ENCODE peak calls at places on chromosomes 2 and 18, in four cellular contexts. P, I, F and W are unnamed samples. For H3K9me3, the result is how much of the 10 kb centered on the place peaks cover.

GRCh38 chr18:36770315-36770946 is 58.4 kb downstream of the TPGS2 start:
- DNase-seq in I (no peak), F (no peak), P (no peak), W (no peak)

GRCh38 chr2:20955277-20956026 is 88.4 kb downstream of the APOB start:
- DNase-seq in F (no peak), I (peak), P (no peak), W (no peak)

GRCh38 chr18:61939032-61939674 is 46.3 kb upstream of the RNF152 start:
- DNase-seq in I (no peak), P (no peak), F (no peak), W (no peak)

GRCh38 chr2:121816797-121817196 is 61.3 kb downstream of the TSN start:
- DNase-seq in P (no peak), F (no peak), I (no peak), W (no peak)

GRCh38 chr18:9648431-9649163 is 34.2 kb upstream of the PPP4R1 start:
- DNase-seq in I (no peak), P (no peak), F (peak), W (no peak)

GRCh38 chr2:165587335-165587938 is 117.9 kb downstream of the CSRNP3 start:
- DNase-seq in I (no peak), P (no peak), F (peak), W (no peak)

GRCh38 chr2:146940016-146940685 is 904.7 kb upstream of the ACVR2A start:
- DNase-seq in I (no peak), P (no peak), F (no peak), W (no peak)

GRCh38 chr18:56382541-56382940 is 255.9 kb downstream of the TXNL1 start:
- DNase-seq in I (no peak), P (no peak), F (no peak), W (no peak)

GRCh38 chr2:234686088-234686890 is 189.4 kb upstream of the ARL4C start:
- DNase-seq in F (no peak), I (peak), P (no peak), W (peak)

GRCh38 chr2:128314026-128314347 is 4.7 kb downstream of the HS6ST1 start:
- DNase-seq in F (no peak), P (no peak), I (no peak), W (no peak)

GRCh38 chr2:55144922-55145820 is 86.9 kb downstream of the CLHC1 start:
- DNase-seq in I (no peak), P (no peak), F (no peak), W (no peak)

GRCh38 chr2:100031604-100032003 is 110.8 kb downstream of the AFF3 start:
- DNase-seq in P (no peak), F (no peak), I (no peak), W (no peak)

GRCh38 chr2:128573116-128573515 is 254.4 kb upstream of the HS6ST1 start:
- DNase-seq in F (no peak), P (no peak), I (no peak), W (peak)

GRCh38 chr2:85334933-85335332 is 7.1 kb upstream of the TGOLN2 start:
- DNase-seq in I (no peak), P (no peak), F (no peak), W (no peak)

GRCh38 chr2:121075006-121075545 is 209.9 kb downstream of the TFCP2L1 start:
- DNase-seq in I (no peak), F (peak), P (peak), W (peak)

GRCh38 chr2:218368621-218369153 is 12.0 kb downstream of the CATIP start:
- DNase-seq in F (no peak), I (no peak), P (no peak), W (no peak)

GRCh38 chr2:48397846-48398245 is 132.1 kb upstream of the STON1 start:
- DNase-seq in F (no peak), I (no peak), P (no peak), W (no peak)

GRCh38 chr2:198028955-198029354 is 224.6 kb downstream of the PLCL1 start:
- DNase-seq in P (no peak), I (no peak), F (no peak), W (no peak)

GRCh38 chr2:102591646-102592045 is 27.7 kb upstream of the SLC9A2 start:
- DNase-seq in F (no peak), I (no peak), P (no peak), W (no peak)

GRCh38 chr2:143685439-143686078 is 556.3 kb downstream of the ARHGAP15 start:
- DNase-seq in F (no peak), I (no peak), P (no peak), W (no peak)

GRCh38 chr18:61702007-61702406 is 190.8 kb downstream of the RNF152 start:
- DNase-seq in P (no peak), F (no peak), I (no peak), W (no peak)

GRCh38 chr2:7269993-7270392 is 352.8 kb downstream of the RNF144A start:
- DNase-seq in I (no peak), P (no peak), F (no peak), W (no peak)

GRCh38 chr2:176753752-176754474 is 458.7 kb upstream of the HNRNPA3 start:
- DNase-seq in F (no peak), I (no peak), P (no peak), W (no peak)

GRCh38 chr18:11407900-11408299 is 201.5 kb upstream of the SLC35G4 start:
- DNase-seq in P (no peak), F (no peak), I (no peak), W (no peak)

GRCh38 chr2:195105581-195105980 is 551.4 kb upstream of the SLC39A10 start:
- DNase-seq in F (no peak), P (no peak), I (no peak), W (no peak)

GRCh38 chr2:153222231-153223165 is 256.1 kb downstream of the RPRM start:
- DNase-seq in P (no peak), F (no peak), I (no peak), W (no peak)

GRCh38 chr2:120517790-120518469 is 172.0 kb downstream of the INHBB start:
- DNase-seq in P (no peak), I (no peak), F (no peak), W (no peak)

GRCh38 chr2:52465267-52465666 is 1302.3 kb upstream of the CHAC2 start:
- DNase-seq in F (no peak), P (no peak), I (no peak), W (no peak)

GRCh38 chr2:185676316-185676715 is 62.3 kb upstream of the FSIP2 start:
- DNase-seq in I (no peak), P (no peak), F (no peak), W (no peak)

GRCh38 chr2:191318729-191319078 is 73.5 kb downstream of the MYO1B start:
- DNase-seq in I (peak), F (no peak), P (no peak), W (no peak)

GRCh38 chr2:170845343-170845742 is 28.7 kb downstream of the GAD1 start:
- DNase-seq in F (no peak), I (no peak), P (peak), W (peak)

GRCh38 chr2:4895376-4895775 is 796.8 kb upstream of the SOX11 start:
- DNase-seq in F (no peak), P (no peak), I (no peak), W (no peak)

GRCh38 chr2:120825370-120826259 is 89.9 kb downstream of the GLI2 start:
- DNase-seq in I (no peak), F (no peak), P (no peak), W (no peak)

GRCh38 chr2:196442211-196442610 is 197.3 kb upstream of the CCDC150 start:
- DNase-seq in F (no peak), I (no peak), P (no peak), W (no peak)

GRCh38 chr18:36328385-36328858 is 30.9 kb downstream of the FHOD3 start:
- DNase-seq in F (no peak), I (no peak), P (no peak), W (peak)

GRCh38 chr2:67600946-67601345 is 203.8 kb downstream of the ETAA1 start:
- DNase-seq in P (no peak), F (no peak), I (no peak), W (no peak)

GRCh38 chr2:187520121-187520624 is 34.1 kb downstream of the TFPI start:
- DNase-seq in F (no peak), P (no peak), I (no peak), W (no peak)

DNA sequence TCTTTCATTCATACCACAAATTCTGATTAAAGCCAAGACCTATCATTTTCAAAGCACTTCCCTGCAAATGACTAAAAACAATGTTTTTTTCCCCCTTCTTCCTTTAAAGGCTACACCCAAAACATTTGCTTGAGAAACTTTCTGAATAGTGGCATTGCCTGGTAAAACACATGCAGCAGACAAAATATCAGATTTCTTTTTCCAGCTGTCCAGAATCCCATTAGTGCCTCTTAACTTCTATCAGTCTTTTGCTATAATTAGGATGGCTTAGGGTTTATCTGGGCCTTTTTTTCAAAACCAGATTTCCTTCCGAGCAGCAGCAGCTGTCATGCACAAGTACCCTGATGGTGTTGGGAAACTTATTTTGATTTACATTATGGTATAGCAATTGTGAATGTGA is 50.6 kb downstream of the ALPK2 start:
- DNase-seq in P (no peak), I (no peak), F (no peak), W (no peak)
- TF ChIP-seq CBX5 in P (no peak), I (no peak), F (no peak), W (no peak)

GRCh38 chr2:33873206-33873605 is 274.1 kb upstream of the FAM98A start:
- DNase-seq in P (no peak), F (no peak), I (no peak), W (no peak)

DNA sequence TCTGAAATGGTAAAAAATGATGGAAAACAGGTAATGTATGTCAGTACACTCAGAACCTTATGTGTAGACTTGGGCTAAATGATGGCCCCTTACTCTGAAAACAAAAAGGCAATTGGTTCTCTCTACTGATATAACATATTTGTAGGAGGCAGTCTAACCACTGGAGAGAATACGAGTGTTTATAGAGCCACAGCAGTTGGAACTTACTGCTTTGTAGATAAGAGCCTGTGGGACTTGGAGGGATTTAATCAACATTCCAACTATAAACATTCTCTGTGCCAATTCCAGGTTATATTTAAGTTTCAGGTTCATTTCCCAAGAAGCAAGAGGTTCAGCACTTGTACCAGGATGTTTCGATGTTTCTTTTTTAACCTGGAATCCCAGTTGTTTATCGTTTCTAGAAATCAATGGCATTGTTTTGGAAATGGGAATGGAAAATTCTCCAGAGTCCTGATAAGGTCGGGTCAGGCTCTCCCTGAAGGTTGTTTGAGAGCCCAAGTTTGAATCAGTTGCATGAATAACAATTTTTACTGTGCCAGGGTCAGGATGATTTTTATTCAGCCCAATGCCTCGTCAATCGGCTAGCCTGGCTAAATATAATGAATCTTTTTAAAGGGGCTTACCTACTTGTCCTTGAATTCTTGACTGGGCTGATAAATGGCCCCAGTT is 278.4 kb upstream of the FAM98A start:
- DNase-seq in P (no peak), I (no peak), F (no peak), W (no peak)
- H3K9me3 ChIP-seq in P (under half), I (under half), F (under half), W (under half)

DNA sequence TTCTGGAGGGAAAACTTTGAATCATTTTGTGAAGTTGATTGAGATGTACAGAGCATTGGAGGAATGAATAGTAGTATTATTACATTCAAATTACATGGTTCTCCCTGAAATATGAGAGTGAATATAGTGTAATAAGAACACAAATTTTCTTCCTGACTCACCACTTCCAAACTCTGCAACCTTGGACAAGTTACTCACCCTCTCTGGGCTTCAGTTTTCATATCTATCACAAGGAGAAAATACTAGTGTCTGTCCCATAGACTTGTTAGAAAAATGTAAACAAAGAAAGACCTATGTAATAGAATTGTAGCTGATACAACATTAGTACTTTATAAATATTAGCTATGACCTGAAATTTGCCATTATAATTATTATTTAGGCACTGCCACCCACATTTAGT is 150.8 kb downstream of the LRRTM1 start:
- DNase-seq in I (no peak), P (no peak), F (no peak), W (no peak)
- TF ChIP-seq CBX5 in I (no peak), P (no peak), F (no peak), W (no peak)

GRCh38 chr2:2848198-2848597 is 517.1 kb upstream of the MYT1L start:
- DNase-seq in I (no peak), F (no peak), P (no peak), W (no peak)

GRCh38 chr2:2847131-2847740 is 516.2 kb upstream of the MYT1L start:
- DNase-seq in F (no peak), I (no peak), P (no peak), W (no peak)

GRCh38 chr2:2849464-2850217 is 518.6 kb upstream of the MYT1L start:
- DNase-seq in I (no peak), P (no peak), F (no peak), W (no peak)

GRCh38 chr2:2850218-2850850 is 519.3 kb upstream of the MYT1L start:
- DNase-seq in F (no peak), I (no peak), P (no peak), W (no peak)

GRCh38 chr2:2848621-2849443 is 517.8 kb upstream of the MYT1L start:
- DNase-seq in F (no peak), I (no peak), P (no peak), W (no peak)
- H3K9me3 ChIP-seq in F (under half), I (under half), P (under half), W (under half)